ENCODE peak calls at places on chromosomes 3 and 15, in six cellular contexts. M is adipocyte; J is neural progenitor cell; G is CD8-positive, alpha-beta memory T cell; U is heart right ventricle; C is fibroblast of lung. E is an unnamed sample.

GRCh38 chr3:126807795-126808194 is 103.8 kb downstream of the CHCHD6 start:
- DNase-seq in M (no peak), J (no peak), G (no peak), U (no peak), C (peak; percentile 26), E (no peak)

GRCh38 chr15:29870495-29871151 is 48.4 kb upstream of the TJP1 start:
- DNase-seq in M (no peak), J (peak; percentile 37), G (no peak), U (peak; percentile 44), C (no peak), E (no peak)

GRCh38 chr15:101267320-101268104 is 9.8 kb downstream of the SELENOS start:
- DNase-seq in M (no peak), J (no peak), G (no peak), U (no peak), C (peak; percentile 94), E (no peak)

GRCh38 chr15:74783072-74783807 is 1.4 kb downstream of the CSK start:
- DNase-seq in M (peak; percentile 50), J (peak; percentile 49), G (no peak), U (no peak), C (peak; percentile 33), E (no peak)

GRCh38 chr3:114928989-114929620 is 218.0 kb downstream of the ZBTB20 start:
- DNase-seq in M (no peak), J (no peak), G (no peak), U (no peak), C (peak; percentile 6), E (no peak)

GRCh38 chr15:44804303-44805046 is 68.1 kb downstream of the TRIM69 start:
- DNase-seq in M (no peak), J (no peak), G (no peak), U (no peak), C (no peak), E (no peak)

GRCh38 chr3:131363275-131363674 is 18.3 kb upstream of the NUDT16 start:
- DNase-seq in M (no peak), J (no peak), G (no peak), U (no peak), C (no peak), E (no peak)

GRCh38 chr3:15743587-15744009 is 54.2 kb downstream of the ANKRD28 start:
- DNase-seq in M (no peak), J (no peak), G (no peak), U (no peak), C (no peak), E (no peak)

GRCh38 chr15:79089890-79090486 is 592 bp downstream of the RASGRF1 start:
- DNase-seq in M (no peak), J (peak; percentile 44), G (no peak), U (no peak), C (no peak), E (no peak)

GRCh38 chr15:65028921-65029735 is at the start of gene MTFMT:
- DNase-seq in M (peak; percentile 94), J (peak; percentile 93), G (peak; percentile 94), U (peak; percentile 93), C (peak; percentile 72), E (no peak)

GRCh38 chr3:64414043-64414442 is 188.8 kb upstream of the PRICKLE2 start:
- DNase-seq in M (no peak), J (no peak), G (no peak), U (no peak), C (no peak), E (no peak)

GRCh38 chr15:83206387-83206970 is 1.1 kb downstream of the HDGFL3 start:
- DNase-seq in M (no peak), J (no peak), G (no peak), U (peak; percentile 12), C (peak; percentile 29), E (no peak)

GRCh38 chr3:40764722-40765121 is 240.0 kb downstream of the ZNF621 start:
- DNase-seq in M (no peak), J (no peak), G (no peak), U (no peak), C (no peak), E (no peak)

GRCh38 chr3:168127466-168127865 is 31.7 kb upstream of the GOLIM4 start:
- DNase-seq in M (no peak), J (no peak), G (no peak), U (no peak), C (no peak), E (no peak)

GRCh38 chr3:141305436-141305835 is 62.9 kb upstream of the ZBTB38 start:
- DNase-seq in M (peak; percentile 47), J (peak; percentile 26), G (no peak), U (no peak), C (peak; percentile 37), E (no peak)

GRCh38 chr3:170622369-170623159 is 36.7 kb upstream of the SLC7A14 start:
- DNase-seq in M (peak; percentile 95), J (no peak), G (no peak), U (peak; percentile 59), C (peak; percentile 66), E (peak; percentile 12)

GRCh38 chr15:69140306-69140705 is 20.1 kb upstream of the GLCE start:
- DNase-seq in M (no peak), J (no peak), G (no peak), U (no peak), C (no peak), E (no peak)

GRCh38 chr3:104564045-104564643 is 802.6 kb upstream of the ALCAM start:
- DNase-seq in M (peak; percentile 55), J (peak; percentile 41), G (peak; percentile 66), U (peak; percentile 12), C (peak; percentile 14), E (no peak)

GRCh38 chr15:70778258-70779076 is 15.1 kb upstream of the UACA start:
- DNase-seq in M (peak; percentile 85), J (no peak), G (no peak), U (no peak), C (peak; percentile 91), E (no peak)

GRCh38 chr3:185365281-185366211 is 2.6 kb downstream of the MAP3K13 start:
- DNase-seq in M (no peak), J (no peak), G (no peak), U (no peak), C (no peak), E (no peak)

GRCh38 chr3:129768728-129769127 is 124.8 kb downstream of the TMCC1 start:
- DNase-seq in M (no peak), J (no peak), G (no peak), U (no peak), C (no peak), E (no peak)

GRCh38 chr3:169812124-169812843 is 386 bp upstream of the LRRIQ4 start:
- DNase-seq in M (peak; percentile 84), J (peak; percentile 82), G (peak; percentile 65), U (peak; percentile 50), C (peak; percentile 79), E (no peak)

GRCh38 chr3:113844622-113845222 is 6.1 kb downstream of the GRAMD1C start:
- DNase-seq in M (peak; percentile 76), J (peak; percentile 61), G (no peak), U (no peak), C (peak; percentile 34), E (no peak)

GRCh38 chr3:167866321-167866720 is 130.8 kb downstream of the SERPINI1 start:
- DNase-seq in M (peak; percentile 71), J (no peak), G (no peak), U (no peak), C (no peak), E (no peak)

DNA sequence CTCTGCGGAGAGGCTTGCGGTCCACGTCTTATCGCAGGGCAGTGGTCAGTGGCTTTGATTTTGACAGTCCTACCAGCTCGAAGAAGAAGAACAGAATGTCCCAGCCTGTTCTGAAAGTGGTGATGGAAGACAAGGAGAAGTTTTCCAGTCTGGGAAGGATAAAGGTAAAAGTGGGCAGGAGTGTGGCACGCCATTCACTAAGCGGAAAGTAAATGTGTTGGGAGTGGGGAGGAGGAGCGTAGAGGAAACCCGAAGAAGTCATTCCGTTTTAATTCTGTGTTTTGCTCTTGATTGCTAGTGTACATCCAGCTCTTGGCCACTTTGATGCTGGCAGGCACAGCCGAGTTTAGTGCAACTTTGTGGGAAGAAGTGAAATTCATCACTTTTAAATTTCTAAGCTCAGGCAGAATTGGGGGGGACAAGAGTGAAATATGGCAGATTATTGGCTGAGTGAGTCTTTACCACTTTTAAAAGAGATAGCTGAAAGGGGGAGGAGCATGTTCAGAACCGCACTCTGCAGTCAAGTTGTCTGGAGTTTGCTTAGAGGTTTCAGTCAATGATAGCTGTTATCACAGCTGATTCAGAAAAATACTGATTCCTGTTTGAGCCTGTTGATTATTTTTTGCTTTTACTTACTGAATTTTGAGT is 1.8 kb downstream of the ARHGEF26 start:
- DNase-seq in M (no peak), J (no peak), G (no peak), U (no peak), C (peak; percentile 27), E (no peak)
- H3K4me3 ChIP-seq in M (peak overlapping the region; percentile 92), J (peak overlapping the region; percentile 79), G (no peak overlapping the region), U (peak overlapping the region; percentile 64), C (peak overlapping the region; percentile 84), E (peak overlapping the region; percentile 74)

DNA sequence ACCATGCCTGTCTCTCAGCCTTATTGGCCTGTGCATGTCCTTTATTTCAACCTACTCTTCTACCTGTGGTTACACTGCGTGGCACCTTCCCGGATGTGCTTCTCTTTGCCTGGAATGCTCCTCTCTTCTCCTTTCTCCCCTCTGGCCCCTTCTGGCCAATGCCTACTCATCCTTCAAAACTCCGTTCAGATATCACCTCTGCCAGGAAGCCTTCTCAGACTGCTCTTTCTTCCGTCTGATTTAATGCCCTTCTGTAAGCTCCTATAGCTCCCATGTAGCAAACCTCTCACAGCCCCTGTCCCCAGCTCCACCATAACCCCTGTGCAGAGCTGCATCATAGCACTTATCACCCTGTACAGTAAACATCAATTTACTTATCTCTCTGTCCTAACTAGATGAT is 13.2 kb downstream of the KLHL6 start:
- DNase-seq in M (no peak), J (no peak), G (no peak), U (no peak), C (no peak), E (no peak)
- H3K36me3 ChIP-seq in M (no peaks in the 10 kb centered on the region), J (no peaks in the 10 kb centered on the region), G (peaks cover 2% of the 10 kb centered on the region), U (no peaks in the 10 kb centered on the region), C (no peaks in the 10 kb centered on the region), E (no peaks in the 10 kb centered on the region)

GRCh38 chr3:195803309-195803908 is 8.3 kb downstream of the MUC4 start:
- DNase-seq in M (peak; percentile 35), J (no peak), G (no peak), U (no peak), C (no peak), E (no peak)
- H3K4me3 ChIP-seq in M (peak overlapping the region; percentile 68), J (no peak overlapping the region), G (no peak overlapping the region), U (no peak overlapping the region), C (peak overlapping the region; percentile 50), E (no peak overlapping the region)

GRCh38 chr3:45967724-45968123 is 24.5 kb downstream of the CXCR6 start:
- DNase-seq in M (no peak), J (no peak), G (no peak), U (no peak), C (no peak), E (no peak)

GRCh38 chr3:45968149-45968548 is 24.9 kb downstream of the CXCR6 start:
- DNase-seq in M (no peak), J (no peak), G (no peak), U (no peak), C (no peak), E (no peak)

GRCh38 chr3:45965281-45966052 is 22.2 kb downstream of the CXCR6 start:
- DNase-seq in M (no peak), J (no peak), G (peak; percentile 65), U (no peak), C (no peak), E (no peak)

GRCh38 chr3:45966969-45967640 is 23.8 kb downstream of the CXCR6 start:
- DNase-seq in M (no peak), J (no peak), G (no peak), U (no peak), C (no peak), E (no peak)

DNA sequence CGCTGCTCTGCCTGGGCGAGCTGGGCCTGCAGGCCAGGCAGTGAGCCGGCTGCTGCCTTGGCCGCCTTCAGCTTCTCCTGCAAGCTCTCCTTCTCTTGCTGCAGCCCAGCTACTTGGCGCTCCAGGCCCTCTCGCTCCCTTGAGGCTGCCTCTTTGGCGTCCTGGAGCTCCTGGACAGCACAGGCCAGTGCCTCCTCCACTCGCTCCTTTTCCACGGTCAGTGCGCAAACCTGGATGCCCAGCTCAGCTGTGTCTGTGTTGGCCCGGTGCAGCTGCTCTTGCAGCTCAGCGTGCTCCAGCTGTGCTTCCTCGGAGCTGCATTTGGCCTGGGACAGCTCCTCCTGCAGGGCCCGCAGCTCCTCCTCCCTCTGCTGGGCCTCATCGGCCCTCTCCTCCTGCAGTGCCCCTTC is 23.1 kb downstream of the CXCR6 start:
- DNase-seq in M (no peak), J (no peak), G (no peak), U (no peak), C (no peak), E (no peak)
- H3K36me3 ChIP-seq in M (peaks cover 80% of the 10 kb centered on the region), J (no peaks in the 10 kb centered on the region), G (peaks cover 69% of the 10 kb centered on the region), U (no peaks in the 10 kb centered on the region), C (peaks cover 32% of the 10 kb centered on the region), E (peaks cover 11% of the 10 kb centered on the region)

E was measured in kidney epithelial cell.